ENCODE peak calls at places on chromosome 15, in five cellular contexts. Q is Kasumi-1; H is effector memory CD4-positive, alpha-beta T cell; K is CD4-positive, CD25-positive, alpha-beta regulatory T cell; J is posterior cingulate gyrus. S is an unnamed sample.

GRCh38 chr15:77836901-77837648 is 204.4 kb upstream of the LINGO1 start:
- DNase-seq in H (no peak), J (no peak), Q (no peak), K (no peak), S (no peak)

GRCh38 chr15:68187559-68187958 is 17.6 kb downstream of the CALML4 start:
- DNase-seq in H (no peak), K (no peak), Q (no peak), J (no peak), S (peak)

GRCh38 chr15:90560229-90560771 is 30.6 kb downstream of the CRTC3 start:
- DNase-seq in J (no peak), H (no peak), K (no peak), Q (no peak), S (no peak)

GRCh38 chr15:66646308-66646707 is 55.7 kb upstream of the SMAD6 start:
- DNase-seq in H (no peak), K (no peak), J (no peak), Q (no peak), S (no peak)

GRCh38 chr15:68775671-68776476 is 44.8 kb downstream of the ANP32A start:
- DNase-seq in K (no peak), Q (no peak), J (peak), H (no peak), S (peak)

GRCh38 chr15:69134841-69135240 is 25.6 kb upstream of the GLCE start:
- DNase-seq in H (no peak), K (no peak), J (no peak), Q (no peak), S (no peak)

GRCh38 chr15:93042211-93042610 is 46.8 kb downstream of the RGMA start:
- DNase-seq in J (no peak), Q (no peak), H (no peak), K (no peak), S (no peak)

GRCh38 chr15:75049392-75049791 is 26.0 kb downstream of the PPCDC start:
- DNase-seq in H (no peak), J (peak), Q (no peak), K (no peak), S (peak)

GRCh38 chr15:27797765-27798164 is 301.4 kb downstream of the OCA2 start:
- DNase-seq in Q (no peak), K (no peak), J (no peak), H (no peak), S (no peak)

GRCh38 chr15:68783226-68784054 is 37.3 kb downstream of the ANP32A start:
- DNase-seq in J (no peak), H (peak), Q (peak), K (peak), S (no peak)

GRCh38 chr15:67373971-67374370 is 119.4 kb downstream of the IQCH start:
- DNase-seq in J (no peak), K (no peak), H (no peak), Q (no peak), S (no peak)